ENCODE peak calls at places on chromosomes 7 and 10, in eight cellular contexts. N is stomach, E is WERI-Rb-1, A is IMR-90, Z is hepatocyte, F is PC-9, C is fibroblast of lung, J is psoas muscle. P is an unnamed sample. For H3K27me3, the result is how much of the 10 kb centered on the place peaks cover.

GRCh38 chr10:58839771-58840170 is 327.1 kb downstream of the BICC1 start:
- DNase-seq in N (no peak), E (no peak), A (no peak), Z (no peak), F (no peak), C (peak), J (no peak), P (no peak)

GRCh38 chr10:110811791-110812581 is 59.7 kb upstream of the PDCD4 start:
- DNase-seq in N (peak), E (no peak), A (no peak), Z (no peak), F (no peak), C (no peak), J (no peak), P (no peak)

GRCh38 chr7:29360633-29361625 is 166.4 kb downstream of the CHN2 start:
- DNase-seq in N (no peak), E (no peak), A (no peak), Z (peak), F (no peak), C (no peak), J (no peak), P (no peak)

GRCh38 chr7:155767562-155768437 is 44.5 kb downstream of the SHH start:
- DNase-seq in N (no peak), E (no peak), A (no peak), Z (no peak), F (no peak), C (no peak), J (no peak), P (no peak)

GRCh38 chr10:62437696-62438095 is 63.5 kb downstream of the ZNF365 start:
- DNase-seq in N (no peak), E (peak), A (peak), Z (peak), F (peak), C (peak), J (no peak), P (no peak)

GRCh38 chr10:126504051-126504760 is 115.9 kb upstream of the ADAM12 start:
- DNase-seq in N (no peak), E (peak), A (peak), Z (peak), F (peak), C (peak), J (peak), P (no peak)

GRCh38 chr10:119441151-119441821 is 101.2 kb downstream of the RGS10 start:
- DNase-seq in N (no peak), E (no peak), A (peak), Z (no peak), F (no peak), C (peak), J (no peak), P (no peak)

GRCh38 chr10:47365561-47365960 is 17.4 kb downstream of the RBP3 start:
- DNase-seq in N (peak), E (no peak), A (no peak), Z (no peak), F (no peak), C (no peak), J (no peak), P (no peak)

GRCh38 chr10:125868372-125868975 is 12.6 kb downstream of the DHX32 start:
- DNase-seq in N (no peak), E (peak), A (peak), Z (peak), F (no peak), C (peak), J (no peak), P (no peak)

GRCh38 chr7:2638224-2638991 is 6.6 kb downstream of the TTYH3 start:
- DNase-seq in N (no peak), E (no peak), A (peak), Z (no peak), F (no peak), C (peak), J (peak), P (no peak)

GRCh38 chr10:76133597-76134255 is 702.3 kb downstream of the LRMDA start:
- DNase-seq in N (no peak), E (peak), A (no peak), Z (no peak), F (no peak), C (no peak), J (no peak), P (no peak)

GRCh38 chr10:70053212-70053895 is 708 bp downstream of the MACROH2A2 start:
- DNase-seq in N (no peak), E (peak), A (no peak), Z (peak), F (no peak), C (peak), J (peak), P (no peak)

GRCh38 chr10:83007521-83007920 is 1131.8 kb upstream of the GHITM start:
- DNase-seq in N (no peak), E (no peak), A (no peak), Z (no peak), F (no peak), C (no peak), J (no peak), P (no peak)

GRCh38 chr7:96238976-96239766 is 82.7 kb downstream of the SLC25A13 start:
- DNase-seq in N (no peak), E (no peak), A (peak), Z (no peak), F (no peak), C (peak), J (no peak), P (no peak)

GRCh38 chr10:28284126-28284525 is 18.7 kb downstream of the MPP7 start:
- DNase-seq in N (no peak), E (no peak), A (no peak), Z (peak), F (no peak), C (no peak), J (no peak), P (no peak)

GRCh38 chr10:86481761-86482160 is 39.8 kb downstream of the WAPL start:
- DNase-seq in N (no peak), E (no peak), A (peak), Z (no peak), F (no peak), C (peak), J (no peak), P (no peak)

GRCh38 chr7:156430109-156430508 is 210.5 kb upstream of the RNF32 start:
- DNase-seq in N (no peak), E (no peak), A (no peak), Z (no peak), F (no peak), C (no peak), J (no peak), P (no peak)

GRCh38 chr10:104349623-104350142 is 4.0 kb upstream of the CFAP58 start:
- DNase-seq in N (no peak), E (no peak), A (peak), Z (peak), F (peak), C (peak), J (no peak), P (no peak)

GRCh38 chr7:112248598-112248997 is 42.1 kb downstream of the ZNF277 start:
- DNase-seq in N (no peak), E (no peak), A (no peak), Z (no peak), F (no peak), C (no peak), J (no peak), P (no peak)

GRCh38 chr7:893686-894085 is 17.3 kb downstream of the GET4 start:
- DNase-seq in N (no peak), E (no peak), A (no peak), Z (no peak), F (no peak), C (no peak), J (peak), P (no peak)

GRCh38 chr10:62812672-62813439 is 3.3 kb downstream of the EGR2 start:
- DNase-seq in N (no peak), E (no peak), A (no peak), Z (no peak), F (no peak), C (no peak), J (no peak), P (no peak)

GRCh38 chr10:44647877-44648542 is 263.1 kb upstream of the CXCL12 start:
- DNase-seq in N (no peak), E (no peak), A (peak), Z (no peak), F (no peak), C (peak), J (peak), P (no peak)

GRCh38 chr10:132846631-132847415 is 60.9 kb upstream of the NKX6-2 start:
- DNase-seq in N (no peak), E (no peak), A (no peak), Z (no peak), F (no peak), C (no peak), J (no peak), P (no peak)

GRCh38 chr10:119370972-119371703 is 163.8 kb downstream of the GRK5 start:
- DNase-seq in N (no peak), E (no peak), A (peak), Z (no peak), F (no peak), C (peak), J (peak), P (no peak)

GRCh38 chr7:1747004-1747801 is 77.1 kb downstream of the ELFN1 start:
- DNase-seq in N (no peak), E (no peak), A (no peak), Z (no peak), F (no peak), C (no peak), J (no peak), P (no peak)

GRCh38 chr10:96090463-96090800 is 39.7 kb upstream of the ZNF518A start:
- DNase-seq in N (no peak), E (no peak), A (no peak), Z (no peak), F (no peak), C (no peak), J (no peak), P (peak)
- H3K27ac ChIP-seq in N (peak), E (peak), A (peak), Z (no peak), F (peak), C (peak), J (peak), P (peak)

DNA sequence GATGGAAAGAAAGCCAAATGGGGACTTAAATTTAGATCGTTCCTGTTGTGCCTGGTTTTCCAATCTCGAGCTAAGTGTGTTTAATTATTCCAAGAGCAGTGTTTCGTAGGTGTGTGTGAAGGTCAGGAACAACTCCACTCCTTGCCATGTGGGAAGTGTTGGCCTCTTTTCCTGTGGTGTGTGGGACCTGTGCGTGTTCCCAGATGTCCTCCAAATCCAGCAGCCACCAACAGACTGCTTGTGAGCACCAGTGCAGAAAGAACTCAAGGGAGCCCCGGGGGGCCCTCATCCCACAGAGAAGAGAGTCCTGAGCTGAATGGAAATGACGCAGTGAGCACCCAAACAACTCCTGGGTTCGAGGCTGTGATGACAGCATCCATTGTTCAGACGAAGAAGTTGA is 227.7 kb downstream of the TMEM178B start:
- DNase-seq in N (no peak), E (no peak), A (no peak), Z (no peak), F (no peak), C (no peak), J (no peak), P (no peak)
- TF ChIP-seq CTCF in N (no peak), E (no peak), A (no peak), Z (no peak), F (no peak), C (no peak), J (no peak), P (no peak)

GRCh38 chr10:23293973-23294372 is 50.6 kb downstream of the C10orf67 start:
- DNase-seq in N (no peak), E (no peak), A (no peak), Z (no peak), F (no peak), C (no peak), J (no peak), P (no peak)
- H3K27me3 ChIP-seq in N (under half), E (under half), A (under half), Z (under half), F (under half), C (under half), J (under half), P (under half)

GRCh38 chr10:29317027-29317420 is 28.2 kb downstream of the LYZL1 start:
- DNase-seq in N (no peak), E (no peak), A (peak), Z (no peak), F (no peak), C (peak), J (no peak), P (no peak)
- H3K27ac ChIP-seq in N (no peak), E (no peak), A (no peak), Z (no peak), F (no peak), C (no peak), J (no peak), P (no peak)

GRCh38 chr7:78020874-78021249 is 222.3 kb downstream of the PHTF2 start:
- DNase-seq in N (no peak), E (no peak), A (no peak), Z (no peak), F (no peak), C (no peak), J (no peak), P (no peak)
- TF ChIP-seq CTCF in N (no peak), E (no peak), A (no peak), Z (no peak), F (peak), C (no peak), J (no peak), P (no peak)

DNA sequence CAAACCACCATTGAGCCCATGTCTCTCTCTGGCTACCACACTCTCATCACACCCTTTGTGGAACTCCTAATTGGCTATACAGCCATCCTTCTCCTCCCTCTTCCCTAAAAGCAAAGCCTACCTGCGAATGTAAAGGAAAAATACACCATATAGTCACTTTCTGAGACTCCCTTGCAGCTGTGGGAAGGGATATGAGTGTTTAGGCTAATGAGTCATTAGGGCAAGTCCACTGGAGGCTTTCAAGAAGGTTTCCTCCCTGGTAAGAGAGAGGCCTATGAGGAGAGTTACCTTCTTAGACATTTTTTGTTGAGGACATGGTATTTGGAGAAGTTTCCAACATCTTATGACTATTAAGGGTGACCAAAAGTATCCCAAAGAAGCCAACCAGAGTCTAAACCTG is 4.1 kb upstream of the TMEM243 start:
- DNase-seq in N (no peak), E (no peak), A (peak), Z (no peak), F (no peak), C (no peak), J (no peak), P (no peak)
- H3K27me3 ChIP-seq in N (under half), E (under half), A (under half), Z (under half), F (under half), C (under half), J (under half), P (under half)

GRCh38 chr10:10911035-10911434 is 106.6 kb upstream of the CELF2 start:
- DNase-seq in N (no peak), E (no peak), A (no peak), Z (no peak), F (no peak), C (no peak), J (no peak), P (no peak)

GRCh38 chr10:10915215-10915614 is 102.5 kb upstream of the CELF2 start:
- DNase-seq in N (no peak), E (no peak), A (no peak), Z (no peak), F (no peak), C (peak), J (no peak), P (no peak)

GRCh38 chr10:10910634-10911033 is 107.0 kb upstream of the CELF2 start:
- DNase-seq in N (no peak), E (no peak), A (peak), Z (no peak), F (no peak), C (peak), J (no peak), P (no peak)

GRCh38 chr10:10914129-10914528 is 103.5 kb upstream of the CELF2 start:
- DNase-seq in N (no peak), E (no peak), A (no peak), Z (no peak), F (no peak), C (no peak), J (no peak), P (no peak)

DNA sequence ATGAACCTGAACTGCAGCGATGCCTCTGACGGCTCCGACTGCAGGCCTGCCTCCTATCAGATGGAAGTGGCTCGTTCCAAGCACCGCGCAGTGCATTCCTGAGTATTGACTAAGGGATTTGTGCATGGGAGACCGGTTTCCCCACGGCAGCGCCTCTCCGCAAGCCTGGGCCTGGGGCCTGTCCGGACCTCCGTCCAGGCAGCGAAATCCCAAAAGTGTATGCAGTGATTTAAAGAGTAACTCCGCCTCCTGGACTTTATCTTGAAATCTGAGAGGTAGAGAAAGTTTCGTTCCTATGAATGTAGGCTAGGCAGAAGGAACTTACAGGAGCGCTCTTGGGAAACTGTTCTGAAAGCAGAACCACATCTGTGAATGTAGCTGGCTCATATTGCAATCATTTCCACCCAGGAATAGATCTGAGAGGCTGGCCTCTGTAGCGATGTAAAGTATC is 106.2 kb upstream of the CELF2 start:
- DNase-seq in N (peak), E (no peak), A (peak), Z (peak), F (peak), C (peak), J (peak), P (no peak)
- H3K27ac ChIP-seq in N (no peak), E (no peak), A (peak), Z (peak), F (peak), C (peak), J (peak), P (no peak)

GRCh38 chr7:36441344-36442022 is 51.8 kb downstream of the ANLN start:
- DNase-seq in N (no peak), E (peak), A (no peak), Z (no peak), F (no peak), C (no peak), J (no peak), P (no peak)

GRCh38 chr7:36439624-36440023 is 50.0 kb downstream of the ANLN start:
- DNase-seq in N (no peak), E (no peak), A (no peak), Z (no peak), F (no peak), C (peak), J (no peak), P (no peak)

GRCh38 chr7:36438211-36438610 is 48.5 kb downstream of the ANLN start:
- DNase-seq in N (no peak), E (no peak), A (no peak), Z (no peak), F (no peak), C (no peak), J (no peak), P (no peak)

GRCh38 chr7:36440880-36441279 is 51.2 kb downstream of the ANLN start:
- DNase-seq in N (no peak), E (no peak), A (peak), Z (peak), F (peak), C (peak), J (no peak), P (no peak)
- TF ChIP-seq CTCF in N (no peak), E (no peak), A (peak), Z (peak), F (peak), C (no peak), J (peak), P (peak)

DNA sequence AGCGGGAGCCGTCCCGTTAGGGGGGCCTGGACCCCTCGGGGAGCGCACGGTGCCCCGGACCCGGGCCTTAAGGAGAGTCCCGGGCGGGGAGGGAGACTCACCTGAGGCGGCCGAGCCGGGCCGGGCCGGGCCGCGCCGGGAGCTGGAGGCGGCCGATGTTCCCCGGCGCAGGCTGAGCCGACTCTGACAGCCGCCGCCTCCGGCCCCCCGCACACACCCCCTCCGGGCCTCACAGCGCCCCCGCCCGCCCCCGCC is at the start of gene ACHE:
- DNase-seq in N (no peak), E (no peak), A (no peak), Z (no peak), F (no peak), C (no peak), J (no peak), P (no peak)
- H3K27me3 ChIP-seq in N (under half), E (half or more), A (under half), Z (under half), F (under half), C (under half), J (under half), P (half or more)

P was measured in CD4-positive, alpha-beta T cell.